ENCODE peak calls at places on chromosomes 4 and X, in four cellular contexts. U is IMR-90, A is stomach, G is lower leg skin. D is an unnamed sample.

GRCh38 chrX:110992611-110993010 is 103.4 kb upstream of the PAK3 start:
- DNase-seq in U (peak; percentile 13), A (peak; percentile 31), G (no peak), D (peak; percentile 9)

GRCh38 chrX:123962006-123962485 is 540 bp downstream of the STAG2 start:
- DNase-seq in U (no peak), A (no peak), G (no peak), D (no peak)

GRCh38 chr4:129179276-129179675 is 83.3 kb downstream of the C4orf33 start:
- DNase-seq in U (no peak), A (no peak), G (no peak), D (no peak)

GRCh38 chr4:1531683-1532548 is 125.7 kb upstream of the NKX1-1 start:
- DNase-seq in U (no peak), A (no peak), G (no peak), D (no peak)

GRCh38 chr4:77711469-77711868 is 105.8 kb downstream of the CXCL13 start:
- DNase-seq in U (no peak), A (no peak), G (no peak), D (no peak)

GRCh38 chr4:90137545-90137944 is 10.4 kb downstream of the CCSER1 start:
- DNase-seq in U (peak; percentile 7), A (no peak), G (no peak), D (no peak)

GRCh38 chr4:121140712-121141111 is 23.4 kb downstream of the TNIP3 start:
- DNase-seq in U (peak; percentile 57), A (no peak), G (no peak), D (no peak)

GRCh38 chr4:4694296-4694772 is 152.5 kb upstream of the STX18 start:
- DNase-seq in U (peak; percentile 23), A (no peak), G (no peak), D (no peak)

GRCh38 chr4:87108142-87108546 is 112.3 kb downstream of the KLHL8 start:
- DNase-seq in U (peak; percentile 85), A (no peak), G (no peak), D (no peak)

GRCh38 chrX:103356023-103356798 is at the start of gene TCEAL9:
- DNase-seq in U (peak; percentile 83), A (peak; percentile 50), G (no peak), D (peak; percentile 45)

GRCh38 chr4:141645611-141646340 is 9.4 kb downstream of the IL15 start:
- DNase-seq in U (peak; percentile 93), A (no peak), G (no peak), D (no peak)

GRCh38 chrX:9135901-9136510 is 102.1 kb upstream of the FAM9B start:
- DNase-seq in U (peak; percentile 67), A (no peak), G (no peak), D (no peak)

GRCh38 chrX:71282514-71283408 is 674 bp upstream of the NONO start:
- DNase-seq in U (peak; percentile 45), A (no peak), G (peak; percentile 74), D (no peak)

GRCh38 chr4:171846232-171846631 is 33.0 kb downstream of the GALNTL6 start:
- DNase-seq in U (no peak), A (peak; percentile 26), G (no peak), D (peak; percentile 73)

GRCh38 chr4:147794787-147795413 is 63.0 kb downstream of the ARHGAP10 start:
- DNase-seq in U (no peak), A (no peak), G (no peak), D (no peak)

GRCh38 chr4:57580710-57581109 is 470.5 kb upstream of the IGFBP7 start:
- DNase-seq in U (no peak), A (no peak), G (no peak), D (no peak)
- TF ChIP-seq POLR2A in U (no peak), A (no peak), G (no peak), D (no peak)

GRCh38 chr4:67556426-67556825 is 2.1 kb upstream of the STAP1 start:
- DNase-seq in U (no peak), A (no peak), G (no peak), D (no peak)

GRCh38 chr4:67555447-67555846 is 3.1 kb upstream of the STAP1 start:
- DNase-seq in U (no peak), A (no peak), G (no peak), D (no peak)

DNA sequence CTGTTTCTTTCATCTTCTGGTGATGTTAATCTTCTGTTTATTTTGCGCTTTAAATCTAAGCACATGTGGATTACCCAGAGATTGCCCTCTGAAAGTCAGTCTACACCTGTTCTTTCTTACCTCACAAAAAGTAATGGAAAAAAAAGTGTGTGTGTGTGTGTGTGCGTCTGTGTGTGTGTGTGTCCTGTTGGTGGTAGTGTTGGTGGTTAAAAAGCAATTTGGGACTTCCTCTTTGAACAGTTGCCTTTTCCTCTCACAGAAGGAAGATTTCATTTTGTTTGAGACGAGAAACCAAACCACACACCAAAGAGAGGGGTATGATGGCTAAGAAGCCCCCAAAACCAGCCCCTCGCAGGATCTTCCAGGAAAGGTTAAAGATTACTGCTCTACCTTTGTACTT is at the start of gene STAP1:
- DNase-seq in U (no peak), A (no peak), G (no peak), D (peak; percentile 4)
- TF ChIP-seq POLR2A in U (no peak), A (no peak), G (no peak), D (peak; percentile 57)

DNA sequence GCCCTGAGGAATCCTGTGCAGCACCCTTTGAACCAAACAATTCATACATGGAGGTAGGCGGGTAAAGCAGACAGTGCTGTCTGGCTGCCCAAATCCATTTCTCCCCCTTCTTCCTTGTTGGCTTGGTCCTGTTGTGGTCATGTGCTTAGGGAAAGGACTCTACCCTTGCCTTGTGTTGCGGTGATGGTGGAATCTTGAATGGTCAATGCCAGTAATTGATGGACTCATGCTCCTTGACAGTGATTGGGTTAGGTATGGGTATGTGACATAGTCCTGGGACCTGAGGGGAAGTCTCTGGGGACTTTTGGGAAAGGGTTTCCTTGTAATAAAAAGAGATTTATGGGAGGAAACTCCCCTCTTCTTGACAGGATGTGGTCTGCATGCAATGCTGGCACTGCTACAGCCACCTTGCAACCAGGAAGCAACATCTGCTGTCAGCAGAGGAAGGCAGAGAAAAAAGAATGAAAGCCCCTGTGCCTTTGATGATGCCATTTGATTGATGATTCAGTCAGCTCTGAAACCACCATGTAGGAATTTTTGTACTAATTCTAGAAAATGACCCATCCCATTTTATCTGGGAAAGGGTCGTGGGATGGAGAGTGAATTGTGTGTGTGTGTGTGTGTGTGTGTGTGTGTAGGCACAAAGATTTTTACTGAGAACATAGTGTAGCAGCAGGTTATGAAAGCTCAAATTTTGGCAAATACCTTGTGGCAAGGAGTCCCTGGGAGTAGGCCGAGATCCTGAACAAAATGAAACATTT is 30.0 kb upstream of the HUWE1 start:
- DNase-seq in U (peak; percentile 48), A (no peak), G (no peak), D (no peak)
- TF ChIP-seq POLR2A in U (no peak), A (no peak), G (no peak), D (no peak)

DNA sequence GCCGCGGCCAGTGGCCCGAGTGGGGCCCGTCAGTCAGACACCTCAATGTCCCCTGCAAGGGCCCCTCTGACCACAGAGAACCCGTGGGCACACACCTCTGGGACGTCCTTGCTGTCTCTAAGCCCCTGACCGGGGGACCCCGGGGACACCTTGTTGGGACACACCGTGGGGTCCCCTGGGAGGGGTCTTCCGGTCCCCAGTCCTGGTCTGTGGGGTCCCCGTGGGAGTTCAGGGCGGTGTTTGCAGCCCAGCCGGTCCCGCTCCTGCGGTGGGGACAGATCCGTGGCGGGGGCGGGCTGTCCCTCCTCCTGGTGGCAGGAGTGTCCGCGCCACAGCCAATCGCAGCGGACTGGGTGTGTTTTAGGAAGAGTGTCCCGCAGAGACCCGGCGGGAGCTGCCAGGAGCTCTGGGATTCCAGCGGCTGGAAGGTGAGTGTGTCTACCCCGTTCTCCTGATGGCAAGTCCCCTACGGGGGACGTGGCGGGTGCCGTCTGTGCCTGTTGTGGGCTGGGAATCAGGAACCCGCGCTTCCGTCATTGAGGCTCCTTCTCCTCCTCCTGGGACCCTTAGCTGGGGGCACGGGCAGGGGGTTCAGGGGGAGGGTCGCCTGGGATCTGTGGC is 5.1 kb upstream of the PLCXD1 start:
- DNase-seq in U (peak; percentile 37), A (peak; percentile 90), G (peak; percentile 94), D (no peak)
- TF ChIP-seq POLR2A in U (peak; percentile 87), A (no peak), G (no peak), D (peak; percentile 30)